ENCODE peak calls at places on chromosome 9, in four cellular contexts. E is PC-3, Y is mesendoderm, J is IMR-90. T is an unnamed sample.
A peak's percentile ranks its signal among the peaks of the same experiment; 100 is the strongest.

GRCh38 chr9:91411096-91411771 is 12.4 kb downstream of the NFIL3 start:
- DNase-seq in E (peak; percentile 46), Y (no peak), J (peak; percentile 47), T (no peak)

GRCh38 chr9:21096172-21096900 is 18.6 kb upstream of the IFNB1 start:
- DNase-seq in E (no peak), Y (no peak), J (peak; percentile 61), T (peak; percentile 73)

GRCh38 chr9:133449760-133450159 is 10.0 kb upstream of the CACFD1 start:
- DNase-seq in E (peak; percentile 77), Y (no peak), J (no peak), T (no peak)

GRCh38 chr9:87546704-87547103 is 49.0 kb downstream of the DAPK1 start:
- DNase-seq in Y (no peak), J (no peak), E (no peak), T (peak; percentile 53)

GRCh38 chr9:91073811-91074771 is 272.5 kb downstream of the SYK start:
- DNase-seq in J (no peak), E (no peak), Y (no peak), T (no peak)

GRCh38 chr9:22229069-22229468 is 217.6 kb upstream of the DMRTA1 start:
- DNase-seq in E (no peak), J (no peak), Y (peak; percentile 72), T (no peak)

GRCh38 chr9:68502279-68502678 is 38.4 kb downstream of the TMEM252 start:
- DNase-seq in Y (no peak), J (no peak), E (no peak), T (no peak)

GRCh38 chr9:38048319-38048969 is 20.6 kb downstream of the SHB start:
- DNase-seq in E (no peak), Y (no peak), J (peak; percentile 64), T (peak; percentile 66)

GRCh38 chr9:113425072-113425471 is 14.5 kb downstream of the C9orf43 start:
- DNase-seq in E (no peak), J (no peak), Y (peak; percentile 26), T (no peak)

GRCh38 chr9:24765025-24765756 is 219.5 kb upstream of the IZUMO3 start:
- DNase-seq in J (no peak), Y (no peak), E (no peak), T (no peak)

GRCh38 chr9:94907246-94907936 is 180.9 kb downstream of the AOPEP start:
- DNase-seq in J (no peak), Y (no peak), E (no peak), T (no peak)
- H3K9ac ChIP-seq in J (no peak overlapping the region), Y (peak overlapping the region; percentile 33), E (no peak overlapping the region), T (no peak overlapping the region)

GRCh38 chr9:124282442-124283231 is 24.9 kb downstream of the NEK6 start:
- DNase-seq in E (no peak), Y (no peak), J (peak; percentile 79), T (no peak)
- H3K4me1 ChIP-seq in E (no peaks in the 10 kb centered on the region), Y (no peaks in the 10 kb centered on the region), J (peaks cover 75% of the 10 kb centered on the region), T (peaks cover 81% of the 10 kb centered on the region)

GRCh38 chr9:6641561-6641960 is 4.0 kb downstream of the GLDC start:
- DNase-seq in J (no peak), E (no peak), Y (no peak), T (peak; percentile 24)

GRCh38 chr9:6641961-6642360 is 3.6 kb downstream of the GLDC start:
- DNase-seq in E (no peak), J (no peak), Y (no peak), T (no peak)

GRCh38 chr9:6644346-6645152 is 980 bp downstream of the GLDC start:
- DNase-seq in Y (no peak), E (no peak), J (no peak), T (peak; percentile 11)

GRCh38 chr9:6646028-6646636 is 603 bp upstream of the GLDC start:
- DNase-seq in E (peak; percentile 17), J (no peak), Y (no peak), T (peak; percentile 6)

DNA sequence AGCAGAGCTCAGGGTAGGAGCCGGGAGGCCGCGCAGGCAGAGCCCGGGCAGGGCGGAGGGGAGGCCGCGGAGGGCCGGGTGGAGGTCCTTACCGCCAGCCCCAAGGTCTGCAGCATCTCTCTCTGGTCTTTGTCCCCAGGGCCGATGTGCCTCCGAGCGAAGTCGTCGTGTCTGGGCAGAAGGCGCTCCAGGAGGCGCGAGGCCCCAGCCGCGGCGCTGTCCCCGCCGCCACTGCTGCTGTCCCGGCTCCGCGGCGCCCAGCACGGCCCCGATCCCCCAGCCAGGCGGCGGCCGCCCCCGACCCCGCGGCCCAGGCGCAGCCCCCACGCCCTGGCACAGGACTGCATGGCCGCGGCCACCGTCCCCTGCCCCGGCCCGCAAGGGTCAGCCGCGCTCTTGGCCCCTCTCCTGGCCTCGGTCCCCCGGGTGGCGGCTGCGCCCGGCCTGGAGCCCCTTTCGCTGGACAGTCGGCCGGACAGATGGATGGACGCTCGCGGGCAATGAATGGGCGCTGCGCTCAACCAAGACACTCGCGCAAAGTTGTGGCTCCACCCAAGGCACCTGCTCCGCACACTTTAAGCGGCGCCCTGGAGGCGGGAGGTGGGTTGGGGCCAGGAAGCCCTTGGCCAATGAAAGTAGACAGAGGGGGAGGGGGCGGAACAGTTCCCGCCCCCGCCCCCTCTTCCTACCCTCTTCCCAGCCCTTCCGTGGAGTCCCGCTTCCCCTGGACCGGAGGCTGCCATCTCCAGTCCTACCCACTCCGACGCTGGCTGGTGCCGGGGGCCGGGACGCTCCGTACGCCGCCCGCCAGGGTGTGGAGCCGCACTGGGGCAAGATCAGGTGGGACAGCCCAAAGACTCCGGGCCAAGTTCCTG is at the start of gene GLDC:
- DNase-seq in J (no peak), Y (peak; percentile 95), E (peak; percentile 87), T (peak; percentile 10)
- H3K9ac ChIP-seq in J (no peak within 1 kb of the TSS), Y (peak within 1 kb of the TSS; percentile 68), E (peak within 1 kb of the TSS; percentile 63), T (no peak within 1 kb of the TSS)

GRCh38 chr9:33331411-33331891 is 41.1 kb downstream of the NFX1 start:
- DNase-seq in E (no peak), J (peak; percentile 55), Y (no peak), T (no peak)
- H3K4me1 ChIP-seq in E (peaks cover 32% of the 10 kb centered on the region), J (peaks cover 17% of the 10 kb centered on the region), Y (no peaks in the 10 kb centered on the region), T (peaks cover 30% of the 10 kb centered on the region)

DNA sequence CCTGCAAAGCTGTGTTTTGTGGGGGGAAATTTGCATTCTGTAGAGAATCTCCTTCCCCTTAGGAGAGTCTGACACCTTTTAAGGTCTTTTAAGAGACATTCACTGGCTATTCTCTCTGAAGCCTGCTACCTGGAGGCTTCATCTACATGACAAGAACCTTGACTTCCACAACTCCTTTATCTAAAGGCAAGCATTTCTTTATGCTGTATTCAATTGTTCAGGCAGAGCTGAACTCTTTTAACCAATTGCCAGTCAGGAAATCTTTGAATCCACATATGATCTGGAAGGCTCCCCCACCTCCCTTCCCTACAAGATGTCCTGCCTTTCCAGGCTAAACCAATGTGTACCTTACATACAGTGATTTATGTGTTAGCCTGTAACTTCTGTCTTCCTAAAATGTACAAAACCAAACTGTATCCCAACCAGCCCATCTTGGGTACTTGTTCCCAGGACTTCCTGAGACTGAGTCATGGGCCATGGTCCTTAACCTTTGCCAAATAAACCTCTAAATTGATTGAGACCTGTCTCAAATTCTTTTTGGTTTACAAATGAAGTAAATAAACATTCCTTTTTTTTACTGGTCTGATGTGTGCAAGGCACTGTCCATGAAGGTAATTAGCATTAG is 9.9 kb downstream of the C9orf85 start:
- DNase-seq in E (peak; percentile 46), J (no peak), Y (peak; percentile 84), T (no peak)
- H3K9ac ChIP-seq in E (no peak overlapping the region), J (no peak overlapping the region), Y (no peak overlapping the region), T (no peak overlapping the region)

GRCh38 chr9:99124534-99124933 is 19.6 kb downstream of the TGFBR1 start:
- DNase-seq in E (no peak), Y (no peak), J (no peak), T (no peak)
- H3K4me1 ChIP-seq in E (peaks cover 33% of the 10 kb centered on the region), Y (peaks cover 2% of the 10 kb centered on the region), J (peaks cover 17% of the 10 kb centered on the region), T (peaks cover 23% of the 10 kb centered on the region)

DNA sequence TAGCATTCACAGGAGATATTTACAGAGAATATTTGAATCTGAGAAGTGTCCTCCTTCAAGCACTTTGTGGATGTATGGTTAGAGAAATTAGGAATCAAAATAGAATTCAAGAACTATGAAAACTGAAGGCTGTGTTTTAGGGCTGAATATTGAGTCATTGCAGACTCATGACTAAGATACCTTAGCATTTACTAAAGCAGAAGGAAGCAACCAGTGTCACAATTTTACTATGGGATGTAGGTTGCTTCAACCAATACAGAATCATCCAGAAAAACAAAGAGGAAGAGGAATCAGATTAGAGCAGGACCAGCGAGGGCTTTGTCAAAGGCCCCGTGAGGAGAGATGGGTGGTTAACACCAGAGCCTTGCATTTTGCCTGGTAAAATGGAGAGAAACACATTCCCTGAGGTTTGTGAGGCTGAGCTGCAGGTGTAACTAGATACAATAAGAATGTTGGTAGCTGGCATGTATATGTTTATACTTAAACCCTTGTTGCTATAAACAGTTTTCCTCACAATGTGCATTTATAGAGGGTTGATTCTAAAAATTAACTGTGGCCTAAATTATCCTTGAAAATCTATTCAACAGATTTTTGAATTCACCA is 518.1 kb downstream of the AGTPBP1 start:
- DNase-seq in J (no peak), E (no peak), Y (no peak), T (no peak)
- H3K9ac ChIP-seq in J (no peak overlapping the region), E (no peak overlapping the region), Y (no peak overlapping the region), T (no peak overlapping the region)

GRCh38 chr9:89377411-89377810 is 59.1 kb downstream of the SECISBP2 start:
- DNase-seq in Y (no peak), J (no peak), E (no peak), T (no peak)

GRCh38 chr9:89378541-89378940 is 60.2 kb downstream of the SECISBP2 start:
- DNase-seq in J (no peak), Y (no peak), E (no peak), T (no peak)

GRCh38 chr9:89375181-89375760 is 57.0 kb downstream of the SECISBP2 start:
- DNase-seq in J (no peak), Y (peak; percentile 54), E (peak; percentile 2), T (no peak)

GRCh38 chr9:89376286-89376685 is 58.0 kb downstream of the SECISBP2 start:
- DNase-seq in J (no peak), Y (no peak), E (no peak), T (no peak)

DNA sequence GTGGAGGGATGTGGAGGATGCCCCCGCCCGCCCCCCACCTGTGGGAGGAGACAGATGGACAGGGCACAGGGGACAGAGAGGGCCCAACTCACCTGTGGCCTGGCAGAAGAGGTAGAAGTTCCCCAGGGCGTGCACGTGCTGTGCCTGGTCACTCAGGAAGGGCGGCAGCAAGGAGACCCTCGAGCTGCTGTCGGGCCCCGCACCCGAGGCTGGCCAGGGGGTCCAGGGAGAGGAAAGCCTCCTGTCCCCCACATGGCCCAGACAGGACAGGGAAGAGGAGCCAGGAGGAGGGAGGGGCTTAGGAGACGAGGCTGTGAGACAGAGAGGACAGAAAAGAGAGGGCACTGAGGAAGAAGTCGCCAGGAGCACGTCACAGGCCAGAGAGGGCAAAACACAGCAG is 58.4 kb downstream of the SECISBP2 start:
- DNase-seq in J (no peak), Y (no peak), E (no peak), T (no peak)
- H3K4me1 ChIP-seq in J (peaks cover 18% of the 10 kb centered on the region), Y (peaks cover 1% of the 10 kb centered on the region), E (no peaks in the 10 kb centered on the region), T (peaks cover 7% of the 10 kb centered on the region)

GRCh38 chr9:122367065-122367464 is 3.8 kb upstream of the PTGS1 start:
- DNase-seq in Y (no peak), J (no peak), E (no peak), T (no peak)

GRCh38 chr9:122364783-122365150 is 6.1 kb upstream of the PTGS1 start:
- DNase-seq in Y (no peak), J (peak; percentile 44), E (no peak), T (no peak)

GRCh38 chr9:122366074-122366672 is 4.7 kb upstream of the PTGS1 start:
- DNase-seq in J (peak; percentile 88), Y (no peak), E (peak; percentile 34), T (peak; percentile 25)

GRCh38 chr9:122360891-122361290 is 9.9 kb upstream of the PTGS1 start:
- DNase-seq in E (no peak), Y (no peak), J (peak; percentile 70), T (peak; percentile 26)

GRCh38 chr9:122364117-122364782 is 6.6 kb upstream of the PTGS1 start:
- DNase-seq in E (no peak), J (peak; percentile 88), Y (no peak), T (no peak)
- H3K9ac ChIP-seq in E (no peak overlapping the region), J (peak overlapping the region; percentile 52), Y (no peak overlapping the region), T (peak overlapping the region; percentile 31)

T was measured in adipocyte.